ENCODE peak calls at places on chromosomes 1 and 21, in ten cellular contexts. One of them, this sample, is unnamed.

GRCh38 chr21:41678016-41678935 is 88.6 kb downstream of the RIPK4 start:
- DNase-seq in gastrocnemius medialis: no peak
- DNase-seq in transverse colon: peak; percentile 80
- DNase-seq in K562: no peak
- DNase-seq in tibial nerve: no peak
- DNase-seq in sigmoid colon: no peak
- DNase-seq in HCT116: peak; percentile 24
- DNase-seq in ovary: no peak
- DNase-seq in esophagus squamous epithelium: no peak
- DNase-seq in breast epithelium: peak; percentile 94
- DNase-seq in this sample: peak; percentile 88

GRCh38 chr21:34276711-34277425 is 86.9 kb upstream of the KCNE2 start:
- DNase-seq in gastrocnemius medialis: no peak
- DNase-seq in transverse colon: no peak
- DNase-seq in K562: no peak
- DNase-seq in tibial nerve: no peak
- DNase-seq in sigmoid colon: no peak
- DNase-seq in HCT116: no peak
- DNase-seq in ovary: no peak
- DNase-seq in esophagus squamous epithelium: no peak
- DNase-seq in breast epithelium: no peak
- DNase-seq in this sample: no peak

GRCh38 chr21:35336534-35336933 is 287.4 kb upstream of the RUNX1 start:
- DNase-seq in gastrocnemius medialis: no peak
- DNase-seq in transverse colon: no peak
- DNase-seq in K562: peak; percentile 39
- DNase-seq in tibial nerve: no peak
- DNase-seq in sigmoid colon: no peak
- DNase-seq in HCT116: no peak
- DNase-seq in ovary: no peak
- DNase-seq in esophagus squamous epithelium: no peak
- DNase-seq in breast epithelium: no peak
- DNase-seq in this sample: no peak

GRCh38 chr1:55213029-55213884 is 1.9 kb downstream of the USP24 start:
- DNase-seq in gastrocnemius medialis: no peak
- DNase-seq in transverse colon: no peak
- DNase-seq in K562: no peak
- DNase-seq in tibial nerve: no peak
- DNase-seq in sigmoid colon: no peak
- DNase-seq in HCT116: no peak
- DNase-seq in ovary: no peak
- DNase-seq in esophagus squamous epithelium: no peak
- DNase-seq in breast epithelium: no peak
- DNase-seq in this sample: no peak

GRCh38 chr1:61612600-61612999 is 112.3 kb downstream of the TM2D1 start:
- DNase-seq in gastrocnemius medialis: no peak
- DNase-seq in transverse colon: no peak
- DNase-seq in K562: no peak
- DNase-seq in tibial nerve: no peak
- DNase-seq in sigmoid colon: no peak
- DNase-seq in HCT116: no peak
- DNase-seq in ovary: no peak
- DNase-seq in esophagus squamous epithelium: no peak
- DNase-seq in breast epithelium: no peak
- DNase-seq in this sample: no peak

GRCh38 chr1:186876436-186876835 is 47.7 kb downstream of the PLA2G4A start:
- DNase-seq in gastrocnemius medialis: no peak
- DNase-seq in transverse colon: peak; percentile 17
- DNase-seq in K562: no peak
- DNase-seq in tibial nerve: no peak
- DNase-seq in sigmoid colon: peak; percentile 86
- DNase-seq in HCT116: no peak
- DNase-seq in ovary: no peak
- DNase-seq in esophagus squamous epithelium: no peak
- DNase-seq in breast epithelium: no peak
- DNase-seq in this sample: no peak

GRCh38 chr1:193211539-193211938 is 25.1 kb upstream of the B3GALT2 start:
- DNase-seq in gastrocnemius medialis: no peak
- DNase-seq in transverse colon: no peak
- DNase-seq in K562: no peak
- DNase-seq in tibial nerve: no peak
- DNase-seq in sigmoid colon: no peak
- DNase-seq in HCT116: peak; percentile 72
- DNase-seq in ovary: no peak
- DNase-seq in esophagus squamous epithelium: no peak
- DNase-seq in breast epithelium: no peak
- DNase-seq in this sample: no peak

GRCh38 chr1:181057079-181057478 is 23.3 kb downstream of the MR1 start:
- DNase-seq in gastrocnemius medialis: no peak
- DNase-seq in transverse colon: no peak
- DNase-seq in K562: no peak
- DNase-seq in tibial nerve: no peak
- DNase-seq in sigmoid colon: no peak
- DNase-seq in HCT116: no peak
- DNase-seq in ovary: no peak
- DNase-seq in esophagus squamous epithelium: no peak
- DNase-seq in breast epithelium: no peak
- DNase-seq in this sample: no peak

GRCh38 chr1:5552787-5553484 is 439.3 kb downstream of the NPHP4 start:
- DNase-seq in gastrocnemius medialis: no peak
- DNase-seq in transverse colon: no peak
- DNase-seq in K562: no peak
- DNase-seq in tibial nerve: no peak
- DNase-seq in sigmoid colon: no peak
- DNase-seq in HCT116: no peak
- DNase-seq in ovary: no peak
- DNase-seq in esophagus squamous epithelium: no peak
- DNase-seq in breast epithelium: no peak
- DNase-seq in this sample: no peak

GRCh38 chr1:226382030-226382429 is 25.9 kb downstream of the PARP1 start:
- DNase-seq in gastrocnemius medialis: no peak
- DNase-seq in transverse colon: no peak
- DNase-seq in K562: no peak
- DNase-seq in tibial nerve: no peak
- DNase-seq in sigmoid colon: no peak
- DNase-seq in HCT116: no peak
- DNase-seq in ovary: no peak
- DNase-seq in esophagus squamous epithelium: no peak
- DNase-seq in breast epithelium: no peak
- DNase-seq in this sample: no peak
- H3K36me3 ChIP-seq in gastrocnemius medialis: peaks cover 3% of the 10 kb centered on the region
- H3K36me3 ChIP-seq in transverse colon: peaks cover 73% of the 10 kb centered on the region
- H3K36me3 ChIP-seq in K562: peaks cover 100% of the 10 kb centered on the region
- H3K36me3 ChIP-seq in tibial nerve: peaks cover 68% of the 10 kb centered on the region
- H3K36me3 ChIP-seq in sigmoid colon: peaks cover 61% of the 10 kb centered on the region
- H3K36me3 ChIP-seq in HCT116: peaks cover 77% of the 10 kb centered on the region
- H3K36me3 ChIP-seq in ovary: no peaks in the 10 kb centered on the region
- H3K36me3 ChIP-seq in esophagus squamous epithelium: peaks cover 100% of the 10 kb centered on the region
- H3K36me3 ChIP-seq in breast epithelium: peaks cover 18% of the 10 kb centered on the region
- H3K36me3 ChIP-seq in this sample: peaks cover 88% of the 10 kb centered on the region

DNA sequence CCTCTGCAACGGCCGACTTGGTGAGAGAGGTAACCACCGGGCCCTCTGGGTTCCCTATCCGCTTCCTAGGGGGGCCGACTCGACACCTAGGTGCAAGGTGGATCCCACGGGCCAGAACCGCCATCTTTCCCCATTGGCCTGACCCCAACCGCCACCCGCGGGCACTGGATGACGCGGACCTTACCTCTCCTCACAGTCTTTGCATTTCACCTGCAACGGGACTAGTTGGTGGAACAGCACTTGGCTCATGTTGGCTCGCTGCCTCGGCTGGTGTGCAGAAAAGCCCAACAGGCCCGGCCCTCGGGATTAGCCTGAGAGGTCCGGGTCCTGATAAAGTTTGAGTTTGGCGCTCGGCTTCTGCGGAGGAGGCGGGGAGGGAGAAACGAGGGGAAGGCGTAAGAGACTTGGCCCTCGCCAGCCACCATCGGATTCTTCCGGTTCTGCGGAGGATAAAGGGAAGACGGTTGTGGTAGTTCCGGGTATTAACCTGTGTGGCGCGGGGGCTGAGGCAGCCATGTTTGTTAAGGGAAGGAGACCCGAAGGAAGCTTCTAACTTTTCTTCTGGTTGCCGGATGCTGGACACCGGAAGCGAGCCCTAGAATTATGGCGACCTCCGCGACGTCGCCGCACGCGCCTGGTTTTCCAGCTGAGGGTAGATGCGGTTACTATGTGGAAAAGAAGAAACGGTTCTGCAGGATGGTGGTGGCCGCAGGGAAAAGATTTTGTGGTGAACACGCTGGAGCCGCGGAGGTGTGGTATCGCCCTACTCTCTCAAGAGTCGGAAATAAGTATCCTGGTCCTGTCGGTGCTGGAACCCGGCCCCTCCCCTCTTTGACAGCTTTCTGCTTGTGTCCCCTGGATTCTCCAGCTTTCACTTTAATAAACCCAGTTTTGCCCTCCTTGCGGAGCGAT is at the start of the genes SASS6 and TRMT13:
- DNase-seq in gastrocnemius medialis: peak; percentile 96
- DNase-seq in transverse colon: peak; percentile 98
- DNase-seq in K562: peak; percentile 85
- DNase-seq in tibial nerve: peak; percentile 95
- DNase-seq in sigmoid colon: peak; percentile 98
- DNase-seq in HCT116: peak; percentile 97
- DNase-seq in ovary: peak; percentile 94
- DNase-seq in esophagus squamous epithelium: peak; percentile 78
- DNase-seq in breast epithelium: peak; percentile 92
- DNase-seq in this sample: peak; percentile 96
- TF ChIP-seq POLR2A in gastrocnemius medialis: peak; percentile 20
- TF ChIP-seq POLR2A in transverse colon: peak; percentile 17
- TF ChIP-seq POLR2A in K562: peak; percentile 84
- TF ChIP-seq POLR2A in tibial nerve: no peak
- TF ChIP-seq POLR2A in sigmoid colon: no peak
- TF ChIP-seq POLR2A in HCT116: peak; percentile 67
- TF ChIP-seq POLR2A in ovary: no peak
- TF ChIP-seq POLR2A in esophagus squamous epithelium: no peak
- TF ChIP-seq POLR2A in breast epithelium: no peak
- TF ChIP-seq POLR2A in this sample: no peak

GRCh38 chr1:30755334-30755733 is 2.2 kb downstream of the LAPTM5 start:
- DNase-seq in gastrocnemius medialis: no peak
- DNase-seq in transverse colon: no peak
- DNase-seq in K562: no peak
- DNase-seq in tibial nerve: no peak
- DNase-seq in sigmoid colon: no peak
- DNase-seq in HCT116: no peak
- DNase-seq in ovary: no peak
- DNase-seq in esophagus squamous epithelium: no peak
- DNase-seq in breast epithelium: no peak
- DNase-seq in this sample: no peak

GRCh38 chr1:30754684-30755171 is 2.8 kb downstream of the LAPTM5 start:
- DNase-seq in gastrocnemius medialis: no peak
- DNase-seq in transverse colon: no peak
- DNase-seq in K562: no peak
- DNase-seq in tibial nerve: no peak
- DNase-seq in sigmoid colon: no peak
- DNase-seq in HCT116: no peak
- DNase-seq in ovary: no peak
- DNase-seq in esophagus squamous epithelium: no peak
- DNase-seq in breast epithelium: no peak
- DNase-seq in this sample: no peak

GRCh38 chr1:30756545-30757195 is 904 bp downstream of the LAPTM5 start:
- DNase-seq in gastrocnemius medialis: peak; percentile 37
- DNase-seq in transverse colon: peak; percentile 67
- DNase-seq in K562: peak; percentile 48
- DNase-seq in tibial nerve: peak; percentile 62
- DNase-seq in sigmoid colon: peak; percentile 84
- DNase-seq in HCT116: no peak
- DNase-seq in ovary: no peak
- DNase-seq in esophagus squamous epithelium: peak; percentile 70
- DNase-seq in breast epithelium: peak; percentile 37
- DNase-seq in this sample: peak; percentile 32

GRCh38 chr1:30756206-30756544 is 1.4 kb downstream of the LAPTM5 start:
- DNase-seq in gastrocnemius medialis: no peak
- DNase-seq in transverse colon: no peak
- DNase-seq in K562: no peak
- DNase-seq in tibial nerve: no peak
- DNase-seq in sigmoid colon: no peak
- DNase-seq in HCT116: no peak
- DNase-seq in ovary: no peak
- DNase-seq in esophagus squamous epithelium: no peak
- DNase-seq in breast epithelium: no peak
- DNase-seq in this sample: no peak

DNA sequence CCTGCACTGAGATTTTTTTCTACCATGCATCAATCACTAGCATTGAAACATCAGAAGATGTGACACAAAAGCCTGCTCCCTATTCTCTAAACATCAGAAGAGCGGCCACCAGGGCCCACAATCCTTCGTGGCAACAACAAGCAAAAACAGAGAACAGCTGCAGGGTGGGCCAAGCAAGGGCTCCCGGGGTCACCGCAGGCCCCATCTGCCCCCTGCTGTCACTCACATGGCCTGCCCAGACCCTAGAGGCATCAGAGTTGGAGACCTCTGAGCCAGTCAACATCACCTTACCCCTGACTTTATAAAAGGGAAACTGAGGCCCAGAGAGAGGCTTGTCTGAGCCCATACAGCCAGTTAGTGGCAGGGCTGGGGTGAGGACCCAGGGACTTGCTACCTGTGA is 1.8 kb downstream of the LAPTM5 start:
- DNase-seq in gastrocnemius medialis: no peak
- DNase-seq in transverse colon: no peak
- DNase-seq in K562: no peak
- DNase-seq in tibial nerve: no peak
- DNase-seq in sigmoid colon: no peak
- DNase-seq in HCT116: no peak
- DNase-seq in ovary: no peak
- DNase-seq in esophagus squamous epithelium: no peak
- DNase-seq in breast epithelium: no peak
- DNase-seq in this sample: no peak
- TF ChIP-seq CTCF in gastrocnemius medialis: no peak
- TF ChIP-seq CTCF in transverse colon: no peak
- TF ChIP-seq CTCF in K562: no peak
- TF ChIP-seq CTCF in tibial nerve: no peak
- TF ChIP-seq CTCF in sigmoid colon: no peak
- TF ChIP-seq CTCF in HCT116: no peak
- TF ChIP-seq CTCF in ovary: no peak
- TF ChIP-seq CTCF in esophagus squamous epithelium: no peak
- TF ChIP-seq CTCF in breast epithelium: no peak
- TF ChIP-seq CTCF in this sample: no peak

DNA sequence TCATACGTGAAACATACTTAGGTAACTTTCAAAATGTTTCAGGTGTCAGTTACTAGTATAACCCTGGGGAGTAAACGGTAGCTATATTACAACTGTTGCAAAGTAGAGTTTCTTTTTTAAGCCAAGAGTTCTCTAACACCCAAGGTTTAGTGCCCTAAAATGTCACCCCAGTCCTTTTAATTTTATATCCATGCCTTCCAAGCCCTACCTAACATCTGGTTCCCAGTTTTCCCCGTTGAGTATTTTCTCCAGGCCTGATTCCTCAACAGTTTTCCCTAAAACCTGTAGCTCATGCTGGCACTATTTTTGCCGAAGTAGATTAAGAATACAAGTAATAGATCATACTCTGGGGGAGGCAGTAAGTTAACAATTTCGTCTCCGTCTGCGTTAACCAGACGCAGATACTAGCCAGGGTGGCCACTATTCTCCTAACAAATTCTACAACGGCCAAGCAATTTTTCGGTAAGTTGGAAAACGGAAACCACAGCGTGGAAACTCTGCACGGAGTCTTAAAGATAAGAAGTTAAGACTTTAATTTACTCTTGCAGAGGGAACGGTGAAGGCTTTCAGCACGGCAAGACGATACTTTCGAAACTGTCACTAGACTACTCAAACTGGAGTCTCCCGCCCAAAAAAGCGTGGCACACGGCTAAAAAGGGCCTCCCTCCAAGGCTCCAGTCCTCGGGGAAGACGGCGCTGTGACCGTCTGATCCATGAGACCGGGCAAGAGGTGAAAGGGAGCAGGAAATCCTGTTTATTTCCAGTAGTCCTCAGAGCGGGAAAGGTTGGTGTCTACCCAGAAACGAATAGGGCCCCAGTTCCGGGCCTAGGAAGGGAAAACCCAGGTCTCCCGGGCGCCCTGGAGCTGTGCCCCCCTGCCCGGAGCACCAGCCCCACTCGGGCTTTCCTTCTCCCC is 945 bp downstream of the SRSF4 start:
- DNase-seq in gastrocnemius medialis: no peak
- DNase-seq in transverse colon: no peak
- DNase-seq in K562: no peak
- DNase-seq in tibial nerve: no peak
- DNase-seq in sigmoid colon: no peak
- DNase-seq in HCT116: no peak
- DNase-seq in ovary: no peak
- DNase-seq in esophagus squamous epithelium: no peak
- DNase-seq in breast epithelium: no peak
- DNase-seq in this sample: no peak
- H3K36me3 ChIP-seq in gastrocnemius medialis: no peaks in the 10 kb centered on the region
- H3K36me3 ChIP-seq in transverse colon: peaks cover 6% of the 10 kb centered on the region
- H3K36me3 ChIP-seq in K562: peaks cover 50% of the 10 kb centered on the region
- H3K36me3 ChIP-seq in tibial nerve: no peaks in the 10 kb centered on the region
- H3K36me3 ChIP-seq in sigmoid colon: no peaks in the 10 kb centered on the region
- H3K36me3 ChIP-seq in HCT116: peaks cover 18% of the 10 kb centered on the region
- H3K36me3 ChIP-seq in ovary: no peaks in the 10 kb centered on the region
- H3K36me3 ChIP-seq in esophagus squamous epithelium: peaks cover 14% of the 10 kb centered on the region
- H3K36me3 ChIP-seq in breast epithelium: no peaks in the 10 kb centered on the region
- H3K36me3 ChIP-seq in this sample: no peaks in the 10 kb centered on the region